ENCODE peak calls at places on chromosomes 12 and 14, in six cellular contexts. G, D, K, S, W and R are unnamed samples.

GRCh38 chr12:2405039-2405438 is 352.3 kb downstream of the CACNA1C start:
- DNase-seq in G (no peak), D (no peak), K (no peak), S (no peak), W (no peak), R (no peak)

GRCh38 chr12:101828463-101829196 is 2.1 kb downstream of the GNPTAB start:
- DNase-seq in G (no peak), D (no peak), K (no peak), S (no peak), W (no peak), R (no peak)

GRCh38 chr12:64900540-64900939 is 76.1 kb downstream of the TBC1D30 start:
- DNase-seq in G (no peak), D (no peak), K (no peak), S (no peak), W (no peak), R (no peak)

GRCh38 chr14:60616326-60617044 is 32.8 kb downstream of the SIX1 start:
- DNase-seq in G (no peak), D (no peak), K (no peak), S (no peak), W (no peak), R (no peak)

GRCh38 chr12:121968880-121969279 is 50.5 kb downstream of the CFAP251 start:
- DNase-seq in G (no peak), D (no peak), K (no peak), S (peak), W (peak), R (no peak)

GRCh38 chr14:92729632-92730358 is 18.6 kb downstream of the LGMN start:
- DNase-seq in G (no peak), D (no peak), K (no peak), S (no peak), W (no peak), R (peak)

GRCh38 chr14:36028218-36028617 is 148.3 kb downstream of the PTCSC3 start:
- DNase-seq in G (no peak), D (no peak), K (no peak), S (no peak), W (no peak), R (peak)

GRCh38 chr12:47216150-47216677 is 136.5 kb upstream of the AMIGO2 start:
- DNase-seq in G (no peak), D (peak), K (no peak), S (no peak), W (peak), R (peak)

GRCh38 chr12:66708704-66709443 is 30.0 kb upstream of the GRIP1 start:
- DNase-seq in G (no peak), D (no peak), K (no peak), S (no peak), W (no peak), R (peak)

GRCh38 chr14:22996823-22997301 is 13.1 kb downstream of the C14orf93 start:
- DNase-seq in G (no peak), D (no peak), K (no peak), S (no peak), W (no peak), R (no peak)

DNA sequence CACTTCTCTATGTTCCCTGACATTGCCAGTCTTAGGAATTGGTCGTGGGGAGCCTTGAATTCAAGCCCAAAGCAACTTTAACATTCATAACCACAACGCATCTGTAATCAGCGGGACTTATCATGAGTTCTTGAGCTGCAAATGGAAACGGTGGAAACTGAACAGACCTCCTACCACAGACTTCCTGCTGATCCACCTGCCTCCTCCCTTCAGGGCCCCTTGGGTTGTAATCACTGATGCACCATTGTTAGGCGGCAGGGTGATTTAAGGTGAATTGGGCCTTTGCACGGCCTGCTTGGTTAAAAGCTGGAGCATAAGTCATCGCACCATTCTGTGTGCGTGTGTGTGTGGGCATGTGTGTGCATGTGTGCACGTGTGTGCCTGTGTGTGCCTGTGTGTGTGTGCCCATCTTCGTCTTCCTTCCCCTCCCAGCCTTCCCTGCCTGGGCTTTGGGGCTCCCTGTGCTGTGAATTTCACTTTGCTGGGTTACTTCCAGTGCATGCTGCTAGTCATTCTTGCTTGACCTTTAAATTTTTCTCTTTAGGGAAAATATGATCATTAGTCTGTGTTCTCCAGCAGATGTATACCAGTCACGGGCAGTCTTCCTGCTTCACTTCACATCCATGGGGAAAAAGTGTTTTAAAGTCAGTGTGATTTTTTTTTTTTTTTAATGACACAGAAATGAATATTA is 29.0 kb downstream of the CHST11 start:
- DNase-seq in G (no peak), D (no peak), K (no peak), S (no peak), W (no peak), R (peak)
- H3K4me3 ChIP-seq in G (no peak), D (no peak), K (no peak), S (no peak), W (no peak), R (no peak)

DNA sequence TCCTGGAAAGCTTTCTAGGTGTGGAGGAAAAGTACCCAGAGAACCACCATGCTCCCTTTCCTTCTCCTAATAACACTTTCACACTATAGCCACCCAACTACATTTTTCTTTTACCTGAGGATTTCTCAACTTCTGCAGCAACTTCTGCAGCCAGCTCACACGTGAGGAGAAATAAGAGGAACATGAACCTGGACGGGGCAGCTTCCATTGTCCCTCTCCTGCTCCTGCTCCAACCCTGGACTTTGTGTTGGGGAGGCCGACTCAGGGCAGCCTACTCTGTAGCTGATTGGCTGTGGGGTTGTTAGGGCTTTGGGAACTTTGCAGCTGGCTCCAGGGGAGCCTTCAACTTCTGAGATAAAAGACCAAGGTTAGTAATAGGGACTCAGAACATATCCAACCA is at the start of gene ERP27:
- DNase-seq in G (no peak), D (no peak), K (no peak), S (no peak), W (no peak), R (no peak)
- TF ChIP-seq CTCF in G (no peak), D (no peak), K (no peak), S (no peak), W (no peak), R (no peak)

GRCh38 chr14:103728141-103728540 is 12.5 kb downstream of the ZFYVE21 start:
- DNase-seq in G (no peak), D (no peak), K (peak), S (no peak), W (no peak), R (no peak)
- H3K4me3 ChIP-seq in G (no peak), D (no peak), K (no peak), S (no peak), W (no peak), R (no peak)

GRCh38 chr14:88856786-88857366 is 32.4 kb downstream of the TTC8 start:
- DNase-seq in G (no peak), D (no peak), K (no peak), S (no peak), W (no peak), R (no peak)
- TF ChIP-seq CTCF in G (no peak), D (no peak), K (no peak), S (no peak), W (no peak), R (no peak)

GRCh38 chr12:53098354-53098981 is 1.0 kb downstream of the IGFBP6 start:
- DNase-seq in G (no peak), D (no peak), K (no peak), S (peak), W (no peak), R (no peak)
- H3K4me3 ChIP-seq in G (peak), D (no peak), K (peak), S (peak), W (peak), R (peak)

GRCh38 chr14:64040044-64040443 is 187.2 kb downstream of the SYNE2 start:
- DNase-seq in G (no peak), D (no peak), K (no peak), S (no peak), W (no peak), R (no peak)
- TF ChIP-seq CTCF in G (peak), D (no peak), K (peak), S (peak), W (peak), R (no peak)

GRCh38 chr12:124031058-124031457 is 58.0 kb downstream of the ZNF664 start:
- DNase-seq in G (no peak), D (no peak), K (no peak), S (no peak), W (no peak), R (no peak)

GRCh38 chr12:124032265-124032886 is 59.4 kb downstream of the ZNF664 start:
- DNase-seq in G (peak), D (no peak), K (no peak), S (peak), W (no peak), R (peak)

GRCh38 chr12:124028560-124028935 is 55.5 kb downstream of the ZNF664 start:
- DNase-seq in G (no peak), D (no peak), K (no peak), S (no peak), W (no peak), R (no peak)

GRCh38 chr12:124030008-124030407 is 57.0 kb downstream of the ZNF664 start:
- DNase-seq in G (no peak), D (no peak), K (no peak), S (no peak), W (no peak), R (no peak)

GRCh38 chr12:124030510-124030909 is 57.5 kb downstream of the ZNF664 start:
- DNase-seq in G (peak), D (no peak), K (no peak), S (peak), W (no peak), R (no peak)
- H3K4me3 ChIP-seq in G (no peak), D (no peak), K (no peak), S (no peak), W (no peak), R (no peak)

GRCh38 chr12:120485914-120486881 is 9.7 kb upstream of the DYNLL1 start:
- DNase-seq in G (no peak), D (no peak), K (no peak), S (no peak), W (no peak), R (no peak)
- TF ChIP-seq CTCF in G (no peak), D (no peak), K (no peak), S (no peak), W (no peak), R (no peak)